ENCODE peak calls at places on chromosomes 6 and 20, in four cellular contexts. Z is CD8-positive, alpha-beta memory T cell; S is HS-5; M is endothelial cell. E is an unnamed sample.

GRCh38 chr6:160634706-160635105 is 29.4 kb downstream of the LPA start:
- DNase-seq in Z (no peak), S (no peak), M (no peak), E (no peak)

GRCh38 chr20:38164069-38164468 is 1.0 kb downstream of the TGM2 start:
- DNase-seq in Z (no peak), S (no peak), M (no peak), E (no peak)

GRCh38 chr20:32515631-32516101 is 69.5 kb downstream of the NOL4L start:
- DNase-seq in Z (no peak), S (no peak), M (no peak), E (no peak)

GRCh38 chr20:19990911-19991707 is 26.1 kb upstream of the NAA20 start:
- DNase-seq in Z (no peak), S (no peak), M (no peak), E (no peak)

GRCh38 chr20:16018881-16019280 is 554.4 kb downstream of the KIF16B start:
- DNase-seq in Z (no peak), S (no peak), M (no peak), E (no peak)

GRCh38 chr6:91462236-91462635 is 875.4 kb upstream of the MAP3K7 start:
- DNase-seq in Z (no peak), S (no peak), M (no peak), E (no peak)

GRCh38 chr6:69294407-69294806 is 502.4 kb downstream of the LMBRD1 start:
- DNase-seq in Z (no peak), S (no peak), M (no peak), E (no peak)

GRCh38 chr6:118530942-118531341 is 17.2 kb upstream of the PLN start:
- DNase-seq in Z (no peak), S (no peak), M (no peak), E (no peak)

GRCh38 chr6:129098061-129098553 is 215.2 kb downstream of the LAMA2 start:
- DNase-seq in Z (no peak), S (no peak), M (no peak), E (no peak)

GRCh38 chr20:8790442-8791074 is 278.3 kb upstream of the PLCB4 start:
- DNase-seq in Z (no peak), S (peak; percentile 45), M (peak; percentile 40), E (peak; percentile 15)

GRCh38 chr6:30447237-30447636 is 42.1 kb upstream of the HLA-E start:
- DNase-seq in Z (no peak), S (no peak), M (peak; percentile 75), E (no peak)

GRCh38 chr6:132892929-132893771 is 78.8 kb downstream of the RPS12 start:
- DNase-seq in Z (no peak), S (no peak), M (no peak), E (no peak)

GRCh38 chr20:37361336-37361735 is 15.4 kb downstream of the SRC start:
- DNase-seq in Z (no peak), S (no peak), M (no peak), E (no peak)

GRCh38 chr20:52747736-52748135 is 224.4 kb upstream of the TSHZ2 start:
- DNase-seq in Z (no peak), S (no peak), M (peak; percentile 23), E (no peak)

GRCh38 chr6:163554663-163555062 is 140.1 kb downstream of the QKI start:
- DNase-seq in Z (peak; percentile 21), S (no peak), M (peak; percentile 67), E (no peak)

GRCh38 chr6:53593001-53593488 is 48.1 kb upstream of the GCLC start:
- DNase-seq in Z (no peak), S (peak; percentile 61), M (no peak), E (no peak)

GRCh38 chr6:167079853-167080297 is 43.0 kb upstream of the CCR6 start:
- DNase-seq in Z (peak; percentile 45), S (no peak), M (no peak), E (no peak)

GRCh38 chr6:22043284-22043962 is 253.4 kb downstream of the PRL start:
- DNase-seq in Z (no peak), S (no peak), M (no peak), E (no peak)

GRCh38 chr20:51700809-51701285 is 67.3 kb downstream of the ATP9A start:
- DNase-seq in Z (no peak), S (peak; percentile 79), M (peak; percentile 34), E (no peak)

GRCh38 chr20:36571564-36572504 is 1.6 kb upstream of the TGIF2 start:
- DNase-seq in Z (no peak), S (no peak), M (peak; percentile 17), E (no peak)

GRCh38 chr20:57791178-57791945 is 81.5 kb upstream of the PMEPA1 start:
- DNase-seq in Z (no peak), S (no peak), M (no peak), E (no peak)

GRCh38 chr6:159169557-159170332 is 545 bp downstream of the FNDC1 start:
- DNase-seq in Z (no peak), S (no peak), M (peak; percentile 60), E (no peak)

GRCh38 chr6:149405823-149406765 is 6.0 kb downstream of the SUMO4 start:
- DNase-seq in Z (no peak), S (peak; percentile 29), M (no peak), E (no peak)

GRCh38 chr6:17505767-17506280 is 94.3 kb upstream of the FAM8A1 start:
- DNase-seq in Z (no peak), S (no peak), M (no peak), E (no peak)

GRCh38 chr20:40319741-40320499 is 369.1 kb downstream of the MAFB start:
- DNase-seq in Z (no peak), S (no peak), M (no peak), E (no peak)